ENCODE peak calls at places on chromosomes 13 and 19, in four cellular contexts. Z is substantia nigra, Q is foreskin fibroblast, K is AG10803. N is an unnamed sample.

GRCh38 chr13:33752631-33753030 is 65.3 kb upstream of the RFC3 start:
- DNase-seq in Z (no peak), Q (no peak), K (no peak), N (no peak)

GRCh38 chr13:85798999-85799646 is at the start of gene SLITRK6:
- DNase-seq in Z (no peak), Q (peak), K (no peak), N (no peak)

GRCh38 chr13:102316732-102317131 is 85.1 kb downstream of the FGF14 start:
- DNase-seq in Z (no peak), Q (no peak), K (no peak), N (no peak)

GRCh38 chr19:3343619-3344502 is 22.5 kb upstream of the NFIC start:
- DNase-seq in Z (peak), Q (peak), K (peak), N (peak)

GRCh38 chr13:100859861-100860260 is 185.3 kb upstream of the TMTC4 start:
- DNase-seq in Z (no peak), Q (peak), K (no peak), N (no peak)

GRCh38 chr13:110616103-110617101 is 1.1 kb downstream of the NAXD start:
- DNase-seq in Z (no peak), Q (peak), K (peak), N (no peak)

GRCh38 chr19:55372316-55373081 is 2.2 kb upstream of the IL11 start:
- DNase-seq in Z (no peak), Q (peak), K (peak), N (no peak)

GRCh38 chr19:55157064-55157908 is at the start of gene TNNI3:
- DNase-seq in Z (no peak), Q (no peak), K (no peak), N (no peak)

GRCh38 chr13:33345842-33346241 is 60.3 kb upstream of the STARD13 start:
- DNase-seq in Z (no peak), Q (peak), K (no peak), N (no peak)

GRCh38 chr13:79686441-79686840 is 205.5 kb downstream of the NDFIP2 start:
- DNase-seq in Z (no peak), Q (no peak), K (no peak), N (no peak)

GRCh38 chr13:51148952-51149573 is 38.0 kb upstream of the C13orf42 start:
- DNase-seq in Z (peak), Q (peak), K (peak), N (peak)

GRCh38 chr19:32606289-32606688 is 25.3 kb downstream of the PDCD5 start:
- DNase-seq in Z (no peak), Q (no peak), K (no peak), N (no peak)

GRCh38 chr19:5309438-5310204 is 31.0 kb downstream of the PTPRS start:
- DNase-seq in Z (no peak), Q (no peak), K (no peak), N (peak)

GRCh38 chr13:110244926-110245325 is 62.0 kb downstream of the COL4A1 start:
- DNase-seq in Z (no peak), Q (no peak), K (no peak), N (no peak)

GRCh38 chr13:40982772-40983171 is 36.3 kb downstream of the ELF1 start:
- DNase-seq in Z (no peak), Q (peak), K (peak), N (no peak)

GRCh38 chr13:99467764-99468163 is 33.5 kb upstream of the TM9SF2 start:
- DNase-seq in Z (no peak), Q (peak), K (peak), N (no peak)

GRCh38 chr19:49212302-49212701 is 54.7 kb downstream of the TRPM4 start:
- DNase-seq in Z (no peak), Q (peak), K (peak), N (no peak)

GRCh38 chr19:7970716-7971448 is 27.4 kb upstream of the TIMM44 start:
- DNase-seq in Z (no peak), Q (peak), K (peak), N (peak)

GRCh38 chr13:20387006-20387405 is 138.7 kb downstream of the CRYL1 start:
- DNase-seq in Z (no peak), Q (no peak), K (no peak), N (no peak)

GRCh38 chr13:73403362-73404150 is 344.8 kb downstream of the KLF5 start:
- DNase-seq in Z (no peak), Q (no peak), K (peak), N (no peak)

GRCh38 chr19:18308948-18309325 is 13.9 kb downstream of the LSM4 start:
- DNase-seq in Z (no peak), Q (no peak), K (no peak), N (no peak)

GRCh38 chr19:21143846-21144245 is 2.0 kb downstream of the ZNF431 start:
- DNase-seq in Z (no peak), Q (no peak), K (peak), N (no peak)

GRCh38 chr19:50497030-50497420 is 14.0 kb downstream of the JOSD2 start:
- DNase-seq in Z (no peak), Q (no peak), K (no peak), N (no peak)

GRCh38 chr13:37392389-37392788 is 206.2 kb downstream of the POSTN start:
- DNase-seq in Z (no peak), Q (no peak), K (no peak), N (no peak)

GRCh38 chr13:43664700-43665191 is 122.0 kb downstream of the ENOX1 start:
- DNase-seq in Z (peak), Q (peak), K (peak), N (no peak)

GRCh38 chr13:94234766-94235165 is 244.7 kb downstream of the DCT start:
- DNase-seq in Z (no peak), Q (no peak), K (no peak), N (no peak)

GRCh38 chr13:114128348-114128623 is 4.1 kb downstream of the RASA3 start:
- DNase-seq in Z (no peak), Q (no peak), K (no peak), N (no peak)

GRCh38 chr19:49318296-49318695 is 6.7 kb downstream of the SLC6A16 start:
- DNase-seq in Z (no peak), Q (no peak), K (no peak), N (no peak)

GRCh38 chr13:107678075-107678689 is 537.2 kb downstream of the LIG4 start:
- DNase-seq in Z (no peak), Q (no peak), K (peak), N (no peak)

GRCh38 chr19:27815985-27816384 is 1397.0 kb downstream of the UQCRFS1 start:
- DNase-seq in Z (no peak), Q (no peak), K (no peak), N (no peak)

N was measured in anterior cingulate cortex.